ENCODE peak calls at places on chromosomes 6 and 20, in five cellular contexts. H, C, F, K and R are unnamed samples.

GRCh38 chr20:62357681-62358080 is 9.4 kb downstream of the LAMA5 start:
- DNase-seq in F (no peak), K (no peak), H (peak), C (no peak), R (no peak)

GRCh38 chr6:53059648-53060589 is 5.3 kb upstream of the FBXO9 start:
- DNase-seq in F (no peak), C (no peak), H (no peak), K (no peak), R (no peak)

GRCh38 chr6:25945175-25945574 is 14.7 kb upstream of the SLC17A2 start:
- DNase-seq in H (no peak), C (no peak), K (no peak), F (no peak), R (peak)

GRCh38 chr6:130937942-130938604 is 110.9 kb downstream of the SMLR1 start:
- DNase-seq in C (no peak), H (peak), K (no peak), F (no peak), R (no peak)

GRCh38 chr6:125957391-125957693 is 772 bp downstream of the HINT3 start:
- DNase-seq in H (no peak), C (no peak), F (no peak), K (no peak), R (no peak)

GRCh38 chr6:158543606-158544185 is 16.2 kb upstream of the TMEM181 start:
- DNase-seq in C (no peak), K (no peak), H (no peak), F (no peak), R (no peak)

GRCh38 chr20:14712302-14712739 is 374.9 kb upstream of the FLRT3 start:
- DNase-seq in K (no peak), H (peak), C (no peak), F (no peak), R (no peak)

GRCh38 chr6:141956046-141956761 is 176.5 kb upstream of the GJE1 start:
- DNase-seq in K (no peak), H (peak), C (no peak), F (no peak), R (no peak)

GRCh38 chr6:117448732-117449131 is 23.0 kb upstream of the ROS1 start:
- DNase-seq in F (no peak), K (no peak), H (peak), C (no peak), R (no peak)

GRCh38 chr6:118708736-118709135 is 57.3 kb upstream of the CEP85L start:
- DNase-seq in C (no peak), K (no peak), H (peak), F (no peak), R (no peak)

GRCh38 chr6:106446287-106446885 is 85.9 kb downstream of the CRYBG1 start:
- DNase-seq in F (no peak), K (no peak), H (peak), C (no peak), R (no peak)

GRCh38 chr20:57445774-57446173 is 54.6 kb downstream of the RBM38 start:
- DNase-seq in F (no peak), H (no peak), C (no peak), K (no peak), R (no peak)